ENCODE peak calls at places on chromosomes 13 and 19, in eight cellular contexts. C is adrenal gland; L is Karpas-422; K is aorta; H is CD4-positive, alpha-beta T cell; M is brain microvascular endothelial cell; N is fibroblast of lung; Z is IMR-90. I is an unnamed sample.

GRCh38 chr19:57754091-57754673 is 7.6 kb downstream of the ZNF776 start:
- DNase-seq in C (no peak), L (no peak), K (no peak), H (no peak), M (no peak), N (no peak), Z (no peak), I (no peak)

GRCh38 chr19:35533822-35534521 is 716 bp downstream of the GAPDHS start:
- DNase-seq in C (no peak), L (no peak), K (no peak), H (peak; percentile 21), M (no peak), N (peak; percentile 46), Z (peak; percentile 57), I (peak; percentile 62)

GRCh38 chr19:55641376-55642152 is 762 bp downstream of the ZNF580 start:
- DNase-seq in C (peak; percentile 69), L (peak; percentile 88), K (no peak), H (no peak), M (no peak), N (peak; percentile 42), Z (peak; percentile 18), I (no peak)

GRCh38 chr13:99425485-99426341 is 75.6 kb upstream of the TM9SF2 start:
- DNase-seq in C (no peak), L (peak; percentile 67), K (no peak), H (no peak), M (no peak), N (no peak), Z (no peak), I (no peak)

GRCh38 chr13:98022210-98022609 is 68.7 kb downstream of the IPO5 start:
- DNase-seq in C (peak; percentile 63), L (no peak), K (no peak), H (no peak), M (peak; percentile 88), N (peak; percentile 80), Z (peak; percentile 93), I (peak; percentile 68)

GRCh38 chr19:18364826-18365528 is 21.0 kb upstream of the GDF15 start:
- DNase-seq in C (peak; percentile 95), L (no peak), K (peak; percentile 84), H (no peak), M (peak; percentile 99), N (peak; percentile 100), Z (peak; percentile 100), I (peak; percentile 79)

GRCh38 chr19:20167020-20167644 is at the start of gene ZNF486:
- DNase-seq in C (peak; percentile 97), L (peak; percentile 96), K (peak; percentile 97), H (peak; percentile 89), M (peak; percentile 98), N (peak; percentile 97), Z (peak; percentile 94), I (peak; percentile 99)

GRCh38 chr13:20363604-20364003 is 131.5 kb upstream of the GJB6 start:
- DNase-seq in C (no peak), L (no peak), K (no peak), H (no peak), M (no peak), N (no peak), Z (no peak), I (no peak)

GRCh38 chr19:19120308-19121156 is 17.7 kb downstream of the TMEM161A start:
- DNase-seq in C (peak; percentile 69), L (peak; percentile 85), K (no peak), H (no peak), M (peak; percentile 78), N (peak; percentile 81), Z (peak; percentile 62), I (peak; percentile 47)

GRCh38 chr13:42971670-42972355 is 20.2 kb downstream of the EPSTI1 start:
- DNase-seq in C (no peak), L (peak; percentile 95), K (no peak), H (no peak), M (peak; percentile 71), N (no peak), Z (peak; percentile 26), I (no peak)

GRCh38 chr19:51542699-51543098 is 11.2 kb upstream of the SIGLEC6 start:
- DNase-seq in C (no peak), L (no peak), K (no peak), H (no peak), M (no peak), N (no peak), Z (no peak), I (no peak)

GRCh38 chr19:51546107-51546649 is 14.7 kb upstream of the SIGLEC6 start:
- DNase-seq in C (no peak), L (no peak), K (no peak), H (no peak), M (no peak), N (no peak), Z (no peak), I (no peak)

GRCh38 chr19:51539821-51540366 is 8.4 kb upstream of the SIGLEC6 start:
- DNase-seq in C (no peak), L (no peak), K (no peak), H (no peak), M (no peak), N (no peak), Z (no peak), I (no peak)

GRCh38 chr19:51544038-51544437 is 12.6 kb upstream of the SIGLEC6 start:
- DNase-seq in C (no peak), L (no peak), K (no peak), H (no peak), M (no peak), N (no peak), Z (no peak), I (no peak)

DNA sequence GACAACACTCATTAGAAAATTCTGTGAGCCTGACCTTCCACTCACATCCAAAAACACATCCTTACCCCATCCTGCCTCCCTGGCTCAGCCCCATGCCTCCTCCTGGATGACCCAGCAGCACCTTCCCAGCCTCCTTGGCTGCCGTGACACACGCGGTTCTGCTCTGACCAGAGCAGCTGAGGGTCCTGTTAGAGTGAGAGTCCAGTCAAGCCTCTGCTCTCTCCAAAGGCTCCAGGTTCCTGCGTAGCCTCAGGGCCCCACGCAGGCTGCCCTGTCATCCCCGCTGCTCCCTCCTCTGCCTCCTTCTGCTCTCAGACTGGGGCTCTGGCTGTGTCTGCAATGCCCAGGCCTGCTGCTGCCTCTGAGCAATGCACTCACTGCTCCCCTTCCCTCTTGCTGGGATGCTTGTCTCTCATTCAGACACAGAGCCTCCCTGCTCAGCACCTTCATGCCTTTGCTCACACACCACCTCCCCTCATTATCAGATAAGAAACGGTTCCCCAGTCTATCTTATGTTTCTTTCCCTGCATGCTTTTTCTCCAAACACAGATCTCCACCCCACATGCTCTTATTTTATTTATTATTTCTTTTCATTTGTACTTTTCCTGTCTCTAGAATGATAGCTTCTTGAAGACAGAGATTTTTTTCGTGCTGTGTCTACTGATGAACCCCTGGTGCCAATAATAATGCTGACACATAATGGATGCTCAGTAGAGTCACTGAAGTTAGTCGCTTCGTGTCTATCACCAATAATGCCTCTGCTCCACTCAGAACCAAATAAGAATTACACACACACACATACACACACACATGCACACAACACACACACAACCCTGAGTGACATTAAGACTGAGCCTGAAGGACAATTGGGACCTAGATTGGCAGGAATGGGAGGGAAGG is 10.2 kb upstream of the SIGLEC6 start:
- DNase-seq in C (no peak), L (no peak), K (no peak), H (no peak), M (no peak), N (no peak), Z (no peak), I (no peak)
- H3K27me3 ChIP-seq in C (peaks cover 10% of the 10 kb centered on the region), L (no peaks in the 10 kb centered on the region), K (no peaks in the 10 kb centered on the region), H (peaks cover 23% of the 10 kb centered on the region), M (no peaks in the 10 kb centered on the region), N (no peaks in the 10 kb centered on the region), Z (no peaks in the 10 kb centered on the region), I (no peaks in the 10 kb centered on the region)

GRCh38 chr19:39752390-39752789 is 14.6 kb upstream of the CLC start:
- DNase-seq in C (no peak), L (no peak), K (no peak), H (no peak), M (no peak), N (no peak), Z (no peak), I (no peak)
- H3K27me3 ChIP-seq in C (no peaks in the 10 kb centered on the region), L (no peaks in the 10 kb centered on the region), K (no peaks in the 10 kb centered on the region), H (peaks cover 15% of the 10 kb centered on the region), M (no peaks in the 10 kb centered on the region), N (no peaks in the 10 kb centered on the region), Z (no peaks in the 10 kb centered on the region), I (peaks cover 41% of the 10 kb centered on the region)

GRCh38 chr19:29516358-29516725 is 9.5 kb upstream of the VSTM2B start:
- DNase-seq in C (no peak), L (no peak), K (peak; percentile 37), H (no peak), M (no peak), N (no peak), Z (no peak), I (no peak)

GRCh38 chr19:29512748-29513147 is 13.0 kb upstream of the VSTM2B start:
- DNase-seq in C (no peak), L (no peak), K (no peak), H (no peak), M (no peak), N (no peak), Z (no peak), I (no peak)

GRCh38 chr19:29515233-29515619 is 10.6 kb upstream of the VSTM2B start:
- DNase-seq in C (no peak), L (no peak), K (peak; percentile 44), H (no peak), M (no peak), N (no peak), Z (no peak), I (no peak)

GRCh38 chr19:29515706-29516357 is 10.0 kb upstream of the VSTM2B start:
- DNase-seq in C (no peak), L (no peak), K (peak; percentile 59), H (no peak), M (no peak), N (no peak), Z (no peak), I (no peak)

DNA sequence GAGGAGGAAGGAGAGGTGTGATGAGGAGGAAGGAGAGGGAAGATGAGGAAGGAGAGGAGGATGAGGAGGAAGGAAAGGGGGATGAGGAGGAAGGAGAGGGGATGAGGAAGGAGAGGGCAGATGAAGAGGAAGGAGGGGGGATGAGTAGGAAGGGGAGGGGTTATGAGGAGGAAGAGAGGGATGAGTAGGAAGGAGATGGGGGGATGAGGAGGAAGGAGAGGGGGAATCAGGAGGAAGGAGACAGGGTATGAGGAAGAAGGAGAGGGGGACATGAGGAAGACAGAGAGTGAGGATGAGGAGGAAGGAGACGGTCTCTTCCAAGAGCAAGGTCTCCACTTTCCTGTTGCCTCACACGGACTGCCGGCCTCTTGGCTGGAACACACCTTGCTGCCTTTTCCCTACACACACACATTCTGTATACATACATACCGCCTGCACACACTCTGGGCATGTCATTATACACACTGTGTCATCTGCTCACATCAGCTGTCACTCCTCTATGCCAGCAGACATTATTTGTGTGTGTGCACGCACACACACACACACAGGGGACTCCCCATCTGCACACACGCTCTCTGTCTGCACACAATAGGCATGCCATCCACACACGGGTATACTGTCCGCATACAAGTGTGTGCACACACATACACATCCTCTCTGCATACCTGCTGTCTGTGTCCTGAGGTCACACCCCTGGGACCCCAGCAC is 11.1 kb upstream of the VSTM2B start:
- DNase-seq in C (no peak), L (peak; percentile 54), K (peak; percentile 8), H (no peak), M (no peak), N (no peak), Z (no peak), I (no peak)
- H3K27me3 ChIP-seq in C (no peaks in the 10 kb centered on the region), L (no peaks in the 10 kb centered on the region), K (no peaks in the 10 kb centered on the region), H (peaks cover 32% of the 10 kb centered on the region), M (no peaks in the 10 kb centered on the region), N (no peaks in the 10 kb centered on the region), Z (no peaks in the 10 kb centered on the region), I (no peaks in the 10 kb centered on the region)

DNA sequence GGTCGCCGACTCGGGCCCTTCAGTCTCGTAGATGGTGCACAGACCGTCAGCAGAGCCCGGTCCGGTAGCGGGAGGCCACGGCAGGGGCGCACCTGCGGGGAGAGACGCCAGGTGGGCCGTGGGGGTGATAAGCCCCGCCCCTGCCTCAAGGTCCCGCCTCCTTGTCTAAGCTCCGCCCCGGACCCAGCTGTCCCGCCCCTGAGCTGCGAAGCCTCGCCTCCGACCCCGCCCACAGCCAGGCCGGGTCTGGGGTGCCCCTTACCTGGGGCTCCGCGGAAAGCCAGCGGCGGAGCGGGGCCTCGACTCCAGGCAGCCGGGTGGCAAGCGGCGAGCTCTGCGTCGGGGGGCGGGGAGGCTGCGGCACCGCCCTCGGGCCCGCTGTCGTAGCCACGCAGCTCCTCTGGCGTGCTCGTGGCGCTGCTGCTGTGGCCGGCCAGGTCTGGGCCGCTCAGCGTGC is 4.7 kb downstream of the PRR36 start:
- DNase-seq in C (peak; percentile 83), L (peak; percentile 55), K (no peak), H (peak; percentile 88), M (no peak), N (peak; percentile 25), Z (peak; percentile 28), I (peak; percentile 70)
- H3K27me3 ChIP-seq in C (peaks cover 20% of the 10 kb centered on the region), L (no peaks in the 10 kb centered on the region), K (no peaks in the 10 kb centered on the region), H (peaks cover 23% of the 10 kb centered on the region), M (peaks cover 16% of the 10 kb centered on the region), N (peaks cover 10% of the 10 kb centered on the region), Z (peaks cover 25% of the 10 kb centered on the region), I (peaks cover 19% of the 10 kb centered on the region)

I was measured in MG63.